ENCODE peak calls at places on chromosomes 2 and 18, in four cellular contexts. R, G, V and L are unnamed samples.

GRCh38 chr2:201070966-201071304 is 536 bp downstream of the HYCC2 start:
- DNase-seq in R (no peak), G (no peak), V (peak), L (no peak)

GRCh38 chr2:177161741-177162440 is 50.7 kb upstream of the HNRNPA3 start:
- DNase-seq in V (no peak), G (peak), R (peak), L (peak)

GRCh38 chr2:227862227-227862740 is 9.1 kb upstream of the DAW1 start:
- DNase-seq in G (peak), R (peak), V (peak), L (no peak)

GRCh38 chr18:59265246-59266018 is 7.8 kb downstream of the RAX start:
- DNase-seq in G (peak), V (no peak), R (no peak), L (no peak)

GRCh38 chr2:157895531-157895930 is 19.4 kb upstream of the ACVR1 start:
- DNase-seq in G (no peak), R (no peak), V (no peak), L (peak)

GRCh38 chr18:51110073-51110797 is 80.2 kb downstream of the SMAD4 start:
- DNase-seq in R (peak), V (peak), G (peak), L (no peak)

GRCh38 chr2:204072443-204073324 is 136.1 kb downstream of the ICOS start:
- DNase-seq in G (peak), V (peak), R (peak), L (no peak)

GRCh38 chr18:13453714-13454113 is 235.2 kb downstream of the LDLRAD4 start:
- DNase-seq in R (peak), V (no peak), G (no peak), L (peak)

GRCh38 chr2:79817288-79817687 is 304.4 kb downstream of the CTNNA2 start:
- DNase-seq in V (no peak), G (no peak), R (no peak), L (peak)

GRCh38 chr2:239157269-239157668 is 243.6 kb downstream of the HDAC4 start:
- DNase-seq in V (no peak), R (no peak), G (no peak), L (no peak)

GRCh38 chr2:144597894-144598593 is 78.1 kb upstream of the ZEB2 start:
- DNase-seq in V (no peak), R (no peak), G (no peak), L (no peak)

GRCh38 chr2:121326628-121327027 is 41.6 kb upstream of the TFCP2L1 start:
- DNase-seq in G (no peak), V (no peak), R (no peak), L (no peak)

GRCh38 chr2:6249557-6249956 is 557.4 kb downstream of the SOX11 start:
- DNase-seq in G (no peak), R (no peak), V (no peak), L (no peak)

GRCh38 chr2:69054431-69054830 is 41.5 kb downstream of the ANTXR1 start:
- DNase-seq in V (no peak), G (no peak), R (no peak), L (peak)

GRCh38 chr2:184695-185094 is 79.1 kb downstream of the SH3YL1 start:
- DNase-seq in V (no peak), G (no peak), R (no peak), L (no peak)

GRCh38 chr2:48415765-48416515 is 114.0 kb upstream of the STON1 start:
- DNase-seq in R (no peak), G (no peak), V (peak), L (no peak)

GRCh38 chr2:85661139-85661858 is 6.7 kb downstream of the SFTPB start:
- DNase-seq in G (no peak), R (no peak), V (no peak), L (no peak)

GRCh38 chr2:188787661-188788044 is 186.5 kb upstream of the COL3A1 start:
- DNase-seq in R (no peak), G (no peak), V (no peak), L (peak)

GRCh38 chr2:240429872-240430491 is 5.5 kb upstream of the GPC1 start:
- DNase-seq in G (no peak), R (no peak), V (peak), L (no peak)

GRCh38 chr2:29923110-29923721 is 1.8 kb upstream of the ALK start:
- DNase-seq in G (peak), V (peak), R (peak), L (peak)

GRCh38 chr18:45374878-45375630 is 240.2 kb upstream of the SLC14A2 start:
- DNase-seq in G (no peak), V (no peak), R (no peak), L (no peak)

GRCh38 chr2:8484502-8485283 is 197.2 kb upstream of the ID2 start:
- DNase-seq in G (peak), V (no peak), R (no peak), L (no peak)

GRCh38 chr2:215015421-215015820 is 123.0 kb downstream of the ABCA12 start:
- DNase-seq in R (no peak), V (no peak), G (no peak), L (no peak)

GRCh38 chr2:200305797-200306718 is at the start of gene SPATS2L:
- DNase-seq in R (no peak), V (peak), G (peak), L (peak)

GRCh38 chr2:208142925-208143799 is 2.8 kb downstream of the CRYGB start:
- DNase-seq in R (no peak), G (no peak), V (peak), L (no peak)

GRCh38 chr2:151166410-151166809 is 95.3 kb downstream of the RBM43 start:
- DNase-seq in G (no peak), R (peak), V (no peak), L (no peak)

GRCh38 chr2:151159109-151159690 is 102.5 kb downstream of the RBM43 start:
- DNase-seq in V (no peak), R (no peak), G (no peak), L (peak)

GRCh38 chr2:151156943-151157705 is 104.5 kb downstream of the RBM43 start:
- DNase-seq in R (no peak), G (no peak), V (no peak), L (peak)

GRCh38 chr2:151156431-151156830 is 105.2 kb downstream of the RBM43 start:
- DNase-seq in R (no peak), V (no peak), G (no peak), L (peak)

DNA sequence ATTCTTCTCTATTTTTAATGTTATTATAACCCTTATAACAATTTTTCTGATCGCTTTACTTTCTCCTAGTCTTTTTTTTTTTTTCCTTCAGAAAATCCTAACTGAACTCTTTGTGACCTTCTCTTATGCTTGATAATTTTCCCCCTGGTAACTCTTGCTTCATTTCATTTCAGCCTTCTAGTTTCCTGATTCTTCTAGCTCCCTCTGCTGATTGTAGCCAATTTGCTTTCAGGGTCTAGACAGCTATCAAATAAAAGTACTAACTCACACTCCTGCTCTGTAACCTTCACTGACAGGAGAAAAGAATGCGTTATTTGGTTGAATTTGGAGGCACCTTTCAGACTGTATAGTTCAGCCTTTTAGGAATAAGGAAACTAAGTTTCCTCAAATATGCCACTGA is 99.5 kb downstream of the RBM43 start:
- DNase-seq in G (no peak), V (no peak), R (no peak), L (peak)
- TF ChIP-seq CTCF in G (peak), V (no peak), R (no peak), L (peak)

DNA sequence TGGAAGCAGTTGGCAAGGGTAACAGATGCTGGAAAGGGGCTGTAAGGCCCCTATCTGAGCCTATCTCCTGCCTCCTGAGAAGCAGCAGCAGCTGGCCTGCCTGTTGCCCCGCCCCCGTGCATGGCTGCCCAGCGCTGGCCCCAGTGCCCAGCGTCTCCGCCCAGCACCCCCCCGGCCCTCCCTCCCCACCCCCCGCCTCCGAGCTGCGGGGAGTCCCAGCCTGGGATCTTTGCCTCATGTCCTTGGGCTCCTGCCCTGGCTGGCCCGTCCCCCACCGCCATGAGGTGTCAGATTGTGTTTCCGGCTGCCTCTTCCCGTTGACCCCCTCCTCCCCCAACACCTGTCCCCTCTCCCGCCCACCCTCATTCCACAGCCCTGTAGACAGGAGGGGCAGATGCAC is at the start of gene CHRND:
- DNase-seq in G (no peak), V (peak), R (no peak), L (no peak)
- H3K9ac ChIP-seq in G (no peak), V (no peak), R (no peak), L (no peak)

DNA sequence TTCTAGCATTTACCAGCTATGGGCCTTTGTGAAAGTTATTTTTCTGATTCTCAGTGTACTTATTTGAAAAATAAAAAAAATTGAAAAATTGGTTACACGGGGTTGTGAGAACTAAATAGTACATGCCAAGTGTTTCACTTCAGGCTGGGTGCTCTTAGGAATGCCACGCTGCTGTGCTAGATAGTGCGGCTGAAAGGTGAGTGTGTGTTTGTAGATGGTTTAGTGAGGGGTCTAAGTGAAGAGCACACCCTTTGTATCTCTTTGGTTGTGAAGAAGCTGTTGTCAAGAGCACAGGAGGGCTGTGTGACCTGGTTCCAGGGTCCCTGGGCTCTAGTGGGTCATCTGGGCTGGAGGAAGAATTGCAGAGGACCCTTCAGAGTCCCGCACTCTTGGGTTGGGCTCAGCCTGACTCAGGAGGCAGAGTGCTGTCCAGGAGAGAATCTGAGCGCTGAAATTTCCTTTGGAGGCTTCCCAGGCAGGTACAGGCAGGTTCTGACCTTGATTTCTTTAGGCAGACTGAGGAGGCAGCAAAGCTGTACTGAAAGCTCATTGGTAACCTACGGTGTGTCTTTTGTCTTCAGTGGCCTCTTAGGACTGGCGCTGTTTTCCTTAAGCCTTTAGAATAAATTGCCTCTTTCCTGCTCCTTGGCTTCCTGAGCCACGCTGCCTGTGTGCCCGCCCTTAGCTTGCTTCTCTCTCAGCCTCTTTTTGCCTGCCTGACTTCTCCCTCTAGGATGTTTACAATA is 44.4 kb downstream of the MAP4K4 start:
- DNase-seq in R (no peak), V (no peak), G (no peak), L (no peak)
- H3K4me2 ChIP-seq in R (no peak), V (peak), G (no peak), L (peak)

GRCh38 chr2:43034921-43035320 is 191.5 kb downstream of the ZFP36L2 start:
- DNase-seq in V (no peak), G (no peak), R (no peak), L (no peak)

GRCh38 chr2:43033466-43034241 is 192.8 kb downstream of the ZFP36L2 start:
- DNase-seq in V (no peak), G (no peak), R (no peak), L (no peak)

GRCh38 chr2:43038034-43038719 is 188.2 kb downstream of the ZFP36L2 start:
- DNase-seq in R (no peak), V (peak), G (peak), L (peak)

GRCh38 chr2:43034242-43034619 is 192.2 kb downstream of the ZFP36L2 start:
- DNase-seq in R (no peak), G (no peak), V (no peak), L (no peak)

DNA sequence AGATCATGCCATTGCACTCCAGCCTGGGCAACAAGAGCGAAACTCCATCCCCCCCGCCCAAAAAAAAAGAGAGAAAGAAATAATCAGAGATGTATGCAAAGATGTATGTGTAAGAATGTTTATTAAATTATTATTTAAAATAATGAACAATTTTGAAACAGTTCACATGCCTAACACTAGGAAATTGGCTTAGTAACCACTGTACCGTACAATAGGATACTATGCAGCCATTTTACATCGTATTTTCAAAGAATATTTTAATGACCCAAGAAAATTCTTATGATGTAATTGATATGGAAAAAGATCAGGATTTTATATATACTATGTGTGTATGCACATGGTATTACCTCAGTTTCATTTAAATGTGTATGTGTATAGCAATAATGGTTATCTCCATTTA is 190.5 kb downstream of the ZFP36L2 start:
- DNase-seq in G (no peak), R (no peak), V (no peak), L (no peak)
- TF ChIP-seq CTCF in G (no peak), R (no peak), V (no peak), L (no peak)

DNA sequence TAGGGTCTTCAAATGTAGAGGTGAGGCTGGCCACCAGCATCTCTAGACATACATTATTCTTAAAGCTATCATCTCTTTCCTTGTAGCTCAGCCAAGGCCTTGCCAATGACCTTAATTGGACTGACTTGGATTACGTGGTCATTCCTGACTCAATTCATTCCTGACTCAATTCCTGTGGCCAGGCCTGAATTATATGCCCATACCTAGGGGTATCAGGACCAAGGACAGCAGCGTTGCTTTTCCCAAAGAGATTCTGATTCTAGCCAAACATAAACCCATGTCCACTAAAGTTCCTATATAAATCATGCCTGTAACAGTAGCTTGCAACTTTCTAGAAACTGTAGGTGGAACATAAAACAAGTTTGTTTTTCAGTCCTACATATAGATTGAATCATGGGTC is 231.7 kb downstream of the ARL6IP6 start:
- DNase-seq in R (peak), G (no peak), V (no peak), L (peak)
- H3K9ac ChIP-seq in R (no peak), G (no peak), V (no peak), L (no peak)

DNA sequence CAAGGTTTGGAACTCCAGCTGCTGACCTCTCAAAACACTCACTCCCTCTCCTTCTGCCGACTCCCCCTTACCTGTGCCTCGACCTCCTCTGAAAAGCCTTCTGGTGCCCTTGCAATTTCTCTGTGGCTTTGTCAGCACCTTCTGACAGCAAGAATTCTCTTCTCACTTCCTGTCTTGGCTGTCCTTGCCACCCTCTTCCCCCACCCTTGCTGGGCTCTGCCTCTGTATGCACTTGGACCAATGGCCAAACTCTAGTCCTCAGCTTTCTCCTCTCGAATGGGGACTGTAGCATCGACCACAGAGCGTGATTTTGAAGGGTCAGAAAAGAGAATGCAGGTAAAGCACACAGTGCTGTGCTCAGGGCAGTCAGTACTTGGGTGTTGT is 99.0 kb downstream of the HS1BP3 start:
- DNase-seq in V (no peak), G (no peak), R (no peak), L (no peak)
- H3K4me2 ChIP-seq in V (no peak), G (no peak), R (no peak), L (no peak)

GRCh38 chr2:231326404-231326803 is 69.1 kb upstream of the B3GNT7 start:
- DNase-seq in G (no peak), V (no peak), R (no peak), L (no peak)
- TF ChIP-seq CTCF in G (no peak), V (no peak), R (no peak), L (no peak)

GRCh38 chr2:96764253-96764637 is 3.5 kb downstream of the CNNM4 start:
- DNase-seq in V (no peak), G (peak), R (no peak), L (no peak)

GRCh38 chr2:96763511-96764252 is 3.0 kb downstream of the CNNM4 start:
- DNase-seq in G (peak), V (peak), R (peak), L (no peak)

GRCh38 chr2:96760036-96760985 is at the start of gene CNNM4:
- DNase-seq in G (peak), R (peak), V (peak), L (peak)

GRCh38 chr2:96760986-96761832 is 507 bp downstream of the CNNM4 start:
- DNase-seq in G (peak), V (peak), R (no peak), L (no peak)

DNA sequence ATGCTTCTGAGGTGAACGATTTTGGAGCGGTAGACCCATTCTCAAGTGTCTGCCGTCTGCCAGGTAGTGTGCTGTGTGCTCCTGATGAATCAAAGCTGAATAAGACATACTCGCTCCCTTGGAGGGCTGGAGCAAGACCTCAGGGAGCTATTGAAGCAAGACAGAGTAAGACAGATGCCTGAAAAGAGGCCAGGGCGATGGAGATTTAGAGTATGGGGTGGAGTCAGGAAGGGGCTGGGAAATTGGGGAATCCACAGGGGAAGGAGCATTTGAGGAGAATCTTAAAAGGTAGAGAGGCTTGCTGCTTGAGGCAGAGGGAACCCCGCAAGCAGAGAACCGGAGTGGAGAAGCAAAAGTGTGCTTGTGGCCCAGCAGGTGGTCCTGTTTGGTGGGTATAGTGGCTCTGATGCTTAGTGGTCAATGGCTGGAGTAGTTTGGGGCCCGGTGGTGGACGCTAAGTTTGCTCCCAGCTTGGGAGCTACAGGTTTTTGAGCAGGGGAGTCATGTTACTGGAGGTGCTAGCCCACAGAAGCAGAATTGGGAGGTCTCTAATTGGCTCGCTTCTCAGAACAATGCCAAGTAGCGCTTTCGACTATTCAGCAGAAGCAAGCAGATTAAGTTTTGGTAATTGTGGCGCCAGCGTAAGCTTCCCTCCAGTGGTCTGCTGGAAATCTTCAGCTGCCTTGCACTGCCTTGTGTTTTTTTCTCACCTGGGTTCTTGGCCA is 2.0 kb downstream of the CNNM4 start:
- DNase-seq in G (peak), R (peak), V (no peak), L (peak)
- H3K9ac ChIP-seq in G (peak), R (peak), V (peak), L (no peak)